ENCODE peak calls at places on chromosomes 6 and 20, in ten cellular contexts. V is NCI-H446; W is GM23338; F is GM13976; D is lung; E is CD4-positive, alpha-beta T cell; O is NCI-H1105; Q is effector CD4-positive, alpha-beta T cell; N is ovary; S is testis. M is an unnamed sample.

GRCh38 chr6:5135783-5136376 is 50.7 kb downstream of the PPP1R3G start:
- DNase-seq in V (no peak), W (peak; percentile 86), F (peak; percentile 51), D (no peak), E (peak; percentile 30), O (no peak), Q (peak; percentile 7), N (peak; percentile 37), S (peak; percentile 37), M (no peak)

GRCh38 chr20:9886227-9886626 is 47.4 kb upstream of the PAK5 start:
- DNase-seq in V (no peak), W (no peak), F (no peak), D (no peak), E (no peak), O (no peak), Q (no peak), N (no peak), S (no peak), M (no peak)

GRCh38 chr6:25428758-25429317 is 149.7 kb downstream of the CARMIL1 start:
- DNase-seq in V (no peak), W (peak; percentile 29), F (no peak), D (no peak), E (no peak), O (no peak), Q (no peak), N (no peak), S (no peak), M (no peak)

GRCh38 chr20:51383891-51384510 is 158.5 kb downstream of the NFATC2 start:
- DNase-seq in V (no peak), W (no peak), F (no peak), D (no peak), E (no peak), O (no peak), Q (no peak), N (no peak), S (no peak), M (no peak)

GRCh38 chr20:21519136-21519584 is 5.3 kb upstream of the NKX2-2 start:
- DNase-seq in V (no peak), W (peak; percentile 46), F (no peak), D (no peak), E (no peak), O (peak; percentile 57), Q (no peak), N (no peak), S (no peak), M (no peak)

GRCh38 chr6:169215201-169215661 is 38.4 kb downstream of the THBS2 start:
- DNase-seq in V (no peak), W (no peak), F (no peak), D (peak; percentile 25), E (no peak), O (no peak), Q (no peak), N (no peak), S (no peak), M (no peak)

GRCh38 chr6:13725570-13725969 is 13.9 kb upstream of the RANBP9 start:
- DNase-seq in V (no peak), W (no peak), F (no peak), D (peak; percentile 36), E (peak; percentile 19), O (no peak), Q (no peak), N (no peak), S (no peak), M (peak; percentile 78)

GRCh38 chr6:170101281-170102035 is 189.4 kb downstream of the DLL1 start:
- DNase-seq in V (no peak), W (no peak), F (no peak), D (no peak), E (no peak), O (no peak), Q (no peak), N (peak; percentile 8), S (peak; percentile 10), M (no peak)

GRCh38 chr20:45826381-45827019 is 612 bp downstream of the TNNC2 start:
- DNase-seq in V (no peak), W (no peak), F (no peak), D (no peak), E (no peak), O (no peak), Q (no peak), N (peak; percentile 50), S (peak; percentile 60), M (no peak)

GRCh38 chr6:80132942-80133517 is 26.6 kb downstream of the BCKDHB start:
- DNase-seq in V (peak; percentile 31), W (peak; percentile 53), F (no peak), D (peak; percentile 66), E (peak; percentile 2), O (peak; percentile 75), Q (no peak), N (peak; percentile 47), S (peak; percentile 85), M (peak; percentile 26)

GRCh38 chr6:84597238-84597875 is 167.0 kb downstream of the TBX18 start:
- DNase-seq in V (no peak), W (no peak), F (no peak), D (no peak), E (no peak), O (no peak), Q (no peak), N (no peak), S (no peak), M (no peak)

GRCh38 chr6:24357336-24358218 is at the start of gene DCDC2:
- DNase-seq in V (no peak), W (peak; percentile 78), F (peak; percentile 37), D (peak; percentile 92), E (peak; percentile 16), O (no peak), Q (peak; percentile 7), N (peak; percentile 37), S (peak; percentile 64), M (no peak)

GRCh38 chr20:23003916-23004315 is 31.2 kb upstream of the SSTR4 start:
- DNase-seq in V (no peak), W (no peak), F (no peak), D (no peak), E (no peak), O (no peak), Q (no peak), N (no peak), S (no peak), M (no peak)

GRCh38 chr6:127447780-127448179 is 11.4 kb downstream of the KIAA0408 start:
- DNase-seq in V (no peak), W (no peak), F (no peak), D (no peak), E (no peak), O (no peak), Q (no peak), N (no peak), S (no peak), M (no peak)

GRCh38 chr6:128250370-128251070 is 269.9 kb downstream of the PTPRK start:
- DNase-seq in V (no peak), W (no peak), F (no peak), D (no peak), E (no peak), O (no peak), Q (no peak), N (no peak), S (no peak), M (no peak)

GRCh38 chr6:36786055-36786675 is 53.1 kb downstream of the CPNE5 start:
- DNase-seq in V (no peak), W (peak; percentile 73), F (no peak), D (no peak), E (no peak), O (no peak), Q (no peak), N (no peak), S (no peak), M (no peak)

GRCh38 chr6:130964289-130964688 is 98.8 kb downstream of the EPB41L2 start:
- DNase-seq in V (no peak), W (no peak), F (no peak), D (no peak), E (no peak), O (no peak), Q (no peak), N (no peak), S (no peak), M (no peak)

GRCh38 chr6:97901531-97901930 is 618.5 kb upstream of the MMS22L start:
- DNase-seq in V (no peak), W (no peak), F (no peak), D (no peak), E (no peak), O (no peak), Q (no peak), N (no peak), S (no peak), M (no peak)

GRCh38 chr6:134351615-134352474 is 33.9 kb upstream of the SGK1 start:
- DNase-seq in V (no peak), W (peak; percentile 9), F (no peak), D (no peak), E (no peak), O (no peak), Q (no peak), N (peak; percentile 19), S (no peak), M (no peak)

GRCh38 chr6:129140571-129140970 is 257.6 kb downstream of the LAMA2 start:
- DNase-seq in V (no peak), W (no peak), F (no peak), D (no peak), E (no peak), O (no peak), Q (no peak), N (peak; percentile 71), S (peak; percentile 61), M (no peak)

GRCh38 chr6:30043744-30044143 is 17.3 kb upstream of the POLR1H start:
- DNase-seq in V (no peak), W (no peak), F (no peak), D (no peak), E (no peak), O (no peak), Q (no peak), N (no peak), S (no peak), M (no peak)

GRCh38 chr20:40506567-40506966 is 182.5 kb downstream of the MAFB start:
- DNase-seq in V (peak; percentile 46), W (no peak), F (no peak), D (peak; percentile 94), E (no peak), O (no peak), Q (no peak), N (peak; percentile 64), S (peak; percentile 57), M (peak; percentile 97)

GRCh38 chr6:5570641-5571040 is 309.3 kb downstream of the FARS2 start:
- DNase-seq in V (no peak), W (no peak), F (no peak), D (no peak), E (no peak), O (no peak), Q (no peak), N (no peak), S (no peak), M (no peak)

GRCh38 chr20:35697696-35698297 is 1.4 kb downstream of the NFS1 start:
- DNase-seq in V (no peak), W (no peak), F (no peak), D (peak; percentile 27), E (no peak), O (no peak), Q (no peak), N (no peak), S (no peak), M (no peak)

GRCh38 chr6:12886961-12887775 is 170.6 kb downstream of the PHACTR1 start:
- DNase-seq in V (no peak), W (peak; percentile 56), F (no peak), D (no peak), E (no peak), O (no peak), Q (no peak), N (no peak), S (peak; percentile 23), M (no peak)

GRCh38 chr20:47090835-47091234 is 196.2 kb downstream of the EYA2 start:
- DNase-seq in V (no peak), W (no peak), F (no peak), D (no peak), E (no peak), O (no peak), Q (no peak), N (no peak), S (no peak), M (no peak)

GRCh38 chr6:77620290-77620882 is 32.5 kb upstream of the MEI4 start:
- DNase-seq in V (no peak), W (peak; percentile 67), F (no peak), D (no peak), E (no peak), O (no peak), Q (no peak), N (no peak), S (peak; percentile 45), M (no peak)

GRCh38 chr6:34154668-34155447 is 9.0 kb upstream of the GRM4 start:
- DNase-seq in V (peak; percentile 18), W (peak; percentile 82), F (peak; percentile 92), D (no peak), E (peak; percentile 59), O (peak; percentile 50), Q (peak; percentile 55), N (peak; percentile 51), S (peak; percentile 70), M (no peak)

M was measured in keratinocyte.